ENCODE peak calls at places on chromosomes 2 and 18, in seven cellular contexts. One of them, this sample, is unnamed.
A peak's percentile ranks its signal among the peaks of the same experiment; 100 is the strongest.

GRCh38 chr2:55119711-55120487 is 69.6 kb upstream of the RTN4 start:
- DNase-seq in lung microvascular endothelial cell: no peak
- DNase-seq in fibroblast of pulmonary artery: no peak
- DNase-seq in stimulated activated CD8-positive, alpha-beta memory T cell treated with anti-CD3 and anti-CD28 coated beads, Interleukin-15, amount 100 ng/mL, for 48 hours: no peak
- DNase-seq in IMR-90: no peak
- DNase-seq in aorta: no peak
- DNase-seq in upper lobe of left lung: peak; percentile 51
- DNase-seq in this sample: no peak

GRCh38 chr2:144583741-144584453 is 64.0 kb upstream of the ZEB2 start:
- DNase-seq in IMR-90: peak; percentile 90
- DNase-seq in upper lobe of left lung: no peak
- DNase-seq in fibroblast of pulmonary artery: peak; percentile 84
- DNase-seq in stimulated activated CD8-positive, alpha-beta memory T cell treated with anti-CD3 and anti-CD28 coated beads, Interleukin-15, amount 100 ng/mL, for 48 hours: no peak
- DNase-seq in aorta: no peak
- DNase-seq in lung microvascular endothelial cell: no peak
- DNase-seq in this sample: no peak

GRCh38 chr2:69693472-69694450 is 48.2 kb upstream of the ANXA4 start:
- DNase-seq in lung microvascular endothelial cell: no peak
- DNase-seq in fibroblast of pulmonary artery: no peak
- DNase-seq in aorta: no peak
- DNase-seq in upper lobe of left lung: no peak
- DNase-seq in stimulated activated CD8-positive, alpha-beta memory T cell treated with anti-CD3 and anti-CD28 coated beads, Interleukin-15, amount 100 ng/mL, for 48 hours: no peak
- DNase-seq in IMR-90: no peak
- DNase-seq in this sample: no peak

GRCh38 chr2:180003566-180003965 is 3.5 kb downstream of the CWC22 start:
- DNase-seq in stimulated activated CD8-positive, alpha-beta memory T cell treated with anti-CD3 and anti-CD28 coated beads, Interleukin-15, amount 100 ng/mL, for 48 hours: no peak
- DNase-seq in fibroblast of pulmonary artery: no peak
- DNase-seq in lung microvascular endothelial cell: no peak
- DNase-seq in IMR-90: no peak
- DNase-seq in aorta: no peak
- DNase-seq in upper lobe of left lung: no peak
- DNase-seq in this sample: no peak

GRCh38 chr2:10620481-10620880 is 69.3 kb downstream of the NOL10 start:
- DNase-seq in IMR-90: peak; percentile 94
- DNase-seq in aorta: no peak
- DNase-seq in fibroblast of pulmonary artery: peak; percentile 63
- DNase-seq in lung microvascular endothelial cell: no peak
- DNase-seq in upper lobe of left lung: no peak
- DNase-seq in stimulated activated CD8-positive, alpha-beta memory T cell treated with anti-CD3 and anti-CD28 coated beads, Interleukin-15, amount 100 ng/mL, for 48 hours: no peak
- DNase-seq in this sample: no peak

GRCh38 chr2:238698451-238699306 is 149.2 kb upstream of the TWIST2 start:
- DNase-seq in aorta: no peak
- DNase-seq in upper lobe of left lung: peak; percentile 56
- DNase-seq in stimulated activated CD8-positive, alpha-beta memory T cell treated with anti-CD3 and anti-CD28 coated beads, Interleukin-15, amount 100 ng/mL, for 48 hours: no peak
- DNase-seq in fibroblast of pulmonary artery: no peak
- DNase-seq in IMR-90: no peak
- DNase-seq in lung microvascular endothelial cell: no peak
- DNase-seq in this sample: no peak

GRCh38 chr2:219457784-219458369 is 23.2 kb downstream of the SPEG start:
- DNase-seq in aorta: no peak
- DNase-seq in lung microvascular endothelial cell: no peak
- DNase-seq in fibroblast of pulmonary artery: no peak
- DNase-seq in stimulated activated CD8-positive, alpha-beta memory T cell treated with anti-CD3 and anti-CD28 coated beads, Interleukin-15, amount 100 ng/mL, for 48 hours: no peak
- DNase-seq in upper lobe of left lung: no peak
- DNase-seq in IMR-90: no peak
- DNase-seq in this sample: no peak

GRCh38 chr2:219444566-219445091 is 10.0 kb downstream of the SPEG start:
- DNase-seq in upper lobe of left lung: peak; percentile 82
- DNase-seq in aorta: no peak
- DNase-seq in IMR-90: no peak
- DNase-seq in lung microvascular endothelial cell: no peak
- DNase-seq in stimulated activated CD8-positive, alpha-beta memory T cell treated with anti-CD3 and anti-CD28 coated beads, Interleukin-15, amount 100 ng/mL, for 48 hours: no peak
- DNase-seq in fibroblast of pulmonary artery: no peak
- DNase-seq in this sample: no peak

GRCh38 chr18:13613591-13614317 is 112.6 kb downstream of the FAM210A start:
- DNase-seq in lung microvascular endothelial cell: no peak
- DNase-seq in stimulated activated CD8-positive, alpha-beta memory T cell treated with anti-CD3 and anti-CD28 coated beads, Interleukin-15, amount 100 ng/mL, for 48 hours: no peak
- DNase-seq in aorta: no peak
- DNase-seq in fibroblast of pulmonary artery: no peak
- DNase-seq in upper lobe of left lung: peak; percentile 68
- DNase-seq in IMR-90: no peak
- DNase-seq in this sample: no peak

GRCh38 chr2:239274391-239275001 is 126.3 kb downstream of the HDAC4 start:
- DNase-seq in upper lobe of left lung: no peak
- DNase-seq in fibroblast of pulmonary artery: peak; percentile 53
- DNase-seq in aorta: peak; percentile 82
- DNase-seq in IMR-90: peak; percentile 70
- DNase-seq in lung microvascular endothelial cell: no peak
- DNase-seq in stimulated activated CD8-positive, alpha-beta memory T cell treated with anti-CD3 and anti-CD28 coated beads, Interleukin-15, amount 100 ng/mL, for 48 hours: no peak
- DNase-seq in this sample: peak; percentile 72

GRCh38 chr18:48908916-48909315 is 41.8 kb downstream of the SMAD7 start:
- DNase-seq in IMR-90: no peak
- DNase-seq in lung microvascular endothelial cell: no peak
- DNase-seq in upper lobe of left lung: no peak
- DNase-seq in aorta: peak; percentile 4
- DNase-seq in fibroblast of pulmonary artery: no peak
- DNase-seq in stimulated activated CD8-positive, alpha-beta memory T cell treated with anti-CD3 and anti-CD28 coated beads, Interleukin-15, amount 100 ng/mL, for 48 hours: no peak
- DNase-seq in this sample: peak; percentile 3

GRCh38 chr2:96867756-96868554 is 1.9 kb downstream of the SEMA4C start:
- DNase-seq in stimulated activated CD8-positive, alpha-beta memory T cell treated with anti-CD3 and anti-CD28 coated beads, Interleukin-15, amount 100 ng/mL, for 48 hours: no peak
- DNase-seq in upper lobe of left lung: peak; percentile 81
- DNase-seq in IMR-90: no peak
- DNase-seq in lung microvascular endothelial cell: peak; percentile 48
- DNase-seq in fibroblast of pulmonary artery: peak; percentile 29
- DNase-seq in aorta: no peak
- DNase-seq in this sample: peak; percentile 42

GRCh38 chr2:236776695-236777251 is 207.1 kb downstream of the ACKR3 start:
- DNase-seq in IMR-90: peak; percentile 35
- DNase-seq in upper lobe of left lung: no peak
- DNase-seq in stimulated activated CD8-positive, alpha-beta memory T cell treated with anti-CD3 and anti-CD28 coated beads, Interleukin-15, amount 100 ng/mL, for 48 hours: no peak
- DNase-seq in fibroblast of pulmonary artery: peak; percentile 57
- DNase-seq in lung microvascular endothelial cell: peak; percentile 39
- DNase-seq in aorta: peak; percentile 84
- DNase-seq in this sample: no peak

GRCh38 chr2:235468978-235469694 is 24.7 kb upstream of the AGAP1 start:
- DNase-seq in lung microvascular endothelial cell: no peak
- DNase-seq in IMR-90: peak; percentile 94
- DNase-seq in upper lobe of left lung: no peak
- DNase-seq in aorta: no peak
- DNase-seq in fibroblast of pulmonary artery: peak; percentile 80
- DNase-seq in stimulated activated CD8-positive, alpha-beta memory T cell treated with anti-CD3 and anti-CD28 coated beads, Interleukin-15, amount 100 ng/mL, for 48 hours: no peak
- DNase-seq in this sample: no peak

GRCh38 chr2:217409939-217410820 is 550.3 kb upstream of the TNP1 start:
- DNase-seq in lung microvascular endothelial cell: no peak
- DNase-seq in IMR-90: no peak
- DNase-seq in fibroblast of pulmonary artery: no peak
- DNase-seq in stimulated activated CD8-positive, alpha-beta memory T cell treated with anti-CD3 and anti-CD28 coated beads, Interleukin-15, amount 100 ng/mL, for 48 hours: no peak
- DNase-seq in upper lobe of left lung: no peak
- DNase-seq in aorta: no peak
- DNase-seq in this sample: no peak

GRCh38 chr2:198101688-198102087 is 297.3 kb downstream of the PLCL1 start:
- DNase-seq in upper lobe of left lung: no peak
- DNase-seq in fibroblast of pulmonary artery: no peak
- DNase-seq in IMR-90: no peak
- DNase-seq in lung microvascular endothelial cell: no peak
- DNase-seq in aorta: no peak
- DNase-seq in stimulated activated CD8-positive, alpha-beta memory T cell treated with anti-CD3 and anti-CD28 coated beads, Interleukin-15, amount 100 ng/mL, for 48 hours: no peak
- DNase-seq in this sample: no peak

This sample was measured in CD14-positive monocyte.